ENCODE peak calls at places on chromosome 15, in nine cellular contexts. H is cardiac muscle cell; X is T-helper 9 cell; J is activated CD8-positive, alpha-beta memory T cell treated with anti-CD3 and anti-CD28 coated beads, Interleukin-2, amount 10 ng/mL, durations not matched to agents 7 days and 5 days; I is NCI-H526 treated with DMSO at 0.1 percent for 48 hours; L is WTC11; R is HEK293T; V is CD4-positive, alpha-beta T cell; D is T-helper 2 cell. E is an unnamed sample.

GRCh38 chr15:79132770-79133169 is 42.2 kb upstream of the RASGRF1 start:
- DNase-seq in L (no peak), I (no peak), R (no peak), H (no peak), V (no peak), X (no peak), J (no peak), D (no peak), E (no peak)

GRCh38 chr15:85593809-85594441 is 200.8 kb downstream of the KLHL25 start:
- DNase-seq in J (no peak), I (no peak), D (no peak), X (no peak), V (no peak), L (no peak), R (no peak), H (no peak), E (no peak)

GRCh38 chr15:66841953-66842681 is 140.1 kb downstream of the SMAD6 start:
- DNase-seq in R (peak), L (peak), I (no peak), J (no peak), D (no peak), X (peak), H (peak), V (peak), E (peak)

GRCh38 chr15:67149859-67150824 is 84.7 kb downstream of the SMAD3 start:
- DNase-seq in I (no peak), X (peak), D (no peak), H (peak), V (no peak), J (peak), L (peak), R (peak), E (no peak)

GRCh38 chr15:25670025-25670554 is 193.0 kb downstream of the ATP10A start:
- DNase-seq in L (peak), D (no peak), V (no peak), I (no peak), H (peak), J (no peak), X (no peak), R (peak), E (peak)

GRCh38 chr15:69854521-69855171 is 243.1 kb downstream of the TLE3 start:
- DNase-seq in V (no peak), J (no peak), H (peak), X (no peak), I (no peak), R (no peak), D (no peak), L (no peak), E (no peak)

GRCh38 chr15:74185949-74186348 is 12.4 kb downstream of the ISLR start:
- DNase-seq in X (no peak), I (no peak), R (no peak), J (no peak), H (no peak), D (no peak), V (no peak), L (no peak), E (no peak)

GRCh38 chr15:58703610-58704009 is 45.9 kb downstream of the ADAM10 start:
- DNase-seq in V (no peak), X (no peak), R (no peak), H (no peak), D (no peak), J (no peak), I (no peak), L (no peak), E (no peak)

GRCh38 chr15:64180235-64180824 is 17.5 kb upstream of the PPIB start:
- DNase-seq in L (no peak), X (no peak), R (no peak), H (no peak), D (no peak), J (no peak), I (no peak), V (no peak), E (no peak)

GRCh38 chr15:64855206-64856000 is 13.7 kb downstream of the PLEKHO2 start:
- DNase-seq in J (no peak), H (no peak), X (no peak), R (no peak), D (no peak), L (no peak), I (no peak), V (no peak), E (no peak)

GRCh38 chr15:39095218-39095879 is 485.5 kb upstream of the THBS1 start:
- DNase-seq in H (no peak), R (no peak), X (no peak), I (peak), V (no peak), L (no peak), D (no peak), J (no peak), E (no peak)